ENCODE peak calls at places on chromosomes 4 and X, in eight cellular contexts. T is HepG2, J is upper lobe of left lung, L is esophagus muscularis mucosa, A is MCF 10A, Q is progenitor cell of endocrine pancreas, O is BE2C, N is ascending aorta. B is an unnamed sample.

GRCh38 chrX:72609313-72609712 is 36.7 kb upstream of the HDAC8 start:
- DNase-seq in A (peak; percentile 9), O (no peak), N (no peak), L (no peak), Q (no peak), J (no peak), T (peak; percentile 0), B (no peak)

GRCh38 chr4:76061421-76061820 is 13.1 kb upstream of the ART3 start:
- DNase-seq in A (no peak), Q (no peak), N (no peak), J (no peak), L (no peak), O (no peak), T (no peak), B (no peak)

GRCh38 chrX:136754641-136755040 is 26.1 kb downstream of the ARHGEF6 start:
- DNase-seq in T (no peak), L (no peak), O (no peak), N (no peak), Q (no peak), J (no peak), A (no peak), B (no peak)

GRCh38 chr4:30919458-30919857 is 199.3 kb downstream of the PCDH7 start:
- DNase-seq in Q (no peak), N (no peak), T (no peak), J (no peak), A (no peak), O (no peak), L (no peak), B (no peak)

GRCh38 chr4:184649971-184650855 is 675 bp downstream of the PRIMPOL start:
- DNase-seq in A (peak; percentile 49), T (peak; percentile 17), L (no peak), Q (no peak), N (no peak), O (no peak), J (no peak), B (no peak)

GRCh38 chr4:119536572-119537528 is 91.8 kb downstream of the PDE5A start:
- DNase-seq in Q (no peak), A (peak; percentile 11), O (no peak), T (no peak), L (no peak), J (no peak), N (no peak), B (no peak)

GRCh38 chr4:146957252-146957651 is 11.6 kb upstream of the TTC29 start:
- DNase-seq in Q (no peak), O (no peak), A (peak; percentile 82), J (no peak), L (no peak), N (no peak), T (no peak), B (no peak)

GRCh38 chr4:5638316-5638715 is 70.0 kb downstream of the EVC2 start:
- DNase-seq in O (no peak), L (no peak), A (no peak), T (no peak), Q (no peak), J (no peak), N (no peak), B (no peak)

GRCh38 chr4:40969499-40969898 is 219.7 kb downstream of the NSUN7 start:
- DNase-seq in O (no peak), N (no peak), T (no peak), J (no peak), Q (no peak), A (no peak), L (peak; percentile 14), B (no peak)

GRCh38 chr4:5378002-5378401 is 326.7 kb downstream of the STK32B start:
- DNase-seq in J (no peak), O (peak; percentile 41), T (peak; percentile 34), Q (no peak), L (no peak), N (no peak), A (peak; percentile 55), B (no peak)

GRCh38 chr4:172707622-172708021 is 461.0 kb upstream of the GALNT7 start:
- DNase-seq in N (no peak), O (no peak), J (no peak), Q (no peak), A (no peak), T (no peak), L (no peak), B (no peak)

GRCh38 chrX:12011075-12011474 is 127.2 kb upstream of the FRMPD4 start:
- DNase-seq in L (no peak), T (no peak), J (no peak), A (peak; percentile 81), N (no peak), Q (no peak), O (no peak), B (no peak)

GRCh38 chrX:15718283-15718970 is 19.6 kb upstream of the CA5B start:
- DNase-seq in Q (no peak), A (peak; percentile 11), N (no peak), T (peak; percentile 1), J (no peak), L (no peak), O (no peak), B (no peak)

GRCh38 chr4:113935190-113935589 is 44.3 kb downstream of the ARSJ start:
- DNase-seq in O (no peak), N (no peak), L (no peak), T (no peak), A (peak; percentile 30), Q (no peak), J (no peak), B (no peak)

GRCh38 chrX:21725498-21725897 is 32.4 kb downstream of the SMPX start:
- DNase-seq in N (no peak), T (peak; percentile 27), A (peak; percentile 66), Q (no peak), L (no peak), O (peak; percentile 21), J (no peak), B (no peak)

GRCh38 chr4:114180481-114180880 is 201.0 kb upstream of the ARSJ start:
- DNase-seq in N (no peak), L (no peak), T (peak; percentile 25), Q (no peak), J (no peak), O (peak; percentile 75), A (peak; percentile 1), B (no peak)

GRCh38 chrX:113747274-113747973 is 836.5 kb upstream of the HTR2C start:
- DNase-seq in J (no peak), O (no peak), Q (no peak), L (no peak), A (no peak), N (no peak), T (no peak), B (no peak)

GRCh38 chr4:961651-962230 is 11.6 kb downstream of the DGKQ start:
- DNase-seq in L (no peak), O (no peak), N (no peak), A (no peak), Q (no peak), T (no peak), J (peak; percentile 83), B (no peak)
- TF ChIP-seq CTCF in L (no peak), O (no peak), N (no peak), A (no peak), Q (no peak), T (no peak), J (no peak), B (no peak)

GRCh38 chrX:41335590-41336331 is 1.8 kb downstream of the DDX3X start:
- DNase-seq in N (no peak), T (no peak), O (no peak), Q (no peak), A (no peak), L (no peak), J (no peak), B (no peak)

GRCh38 chrX:41332988-41333743 is 796 bp upstream of the DDX3X start:
- DNase-seq in T (peak; percentile 83), J (peak; percentile 97), L (peak; percentile 93), O (peak; percentile 90), A (peak; percentile 86), N (peak; percentile 68), Q (peak; percentile 72), B (peak; percentile 91)

GRCh38 chrX:41333744-41333993 is 293 bp upstream of the DDX3X start:
- DNase-seq in Q (peak; percentile 40), N (no peak), T (peak; percentile 75), L (no peak), J (no peak), A (peak; percentile 92), O (no peak), B (peak; percentile 74)

GRCh38 chrX:41334866-41335589 is 1.1 kb downstream of the DDX3X start:
- DNase-seq in Q (peak; percentile 12), J (no peak), N (peak; percentile 27), O (peak; percentile 44), T (no peak), A (peak; percentile 67), L (peak; percentile 91), B (peak; percentile 54)

DNA sequence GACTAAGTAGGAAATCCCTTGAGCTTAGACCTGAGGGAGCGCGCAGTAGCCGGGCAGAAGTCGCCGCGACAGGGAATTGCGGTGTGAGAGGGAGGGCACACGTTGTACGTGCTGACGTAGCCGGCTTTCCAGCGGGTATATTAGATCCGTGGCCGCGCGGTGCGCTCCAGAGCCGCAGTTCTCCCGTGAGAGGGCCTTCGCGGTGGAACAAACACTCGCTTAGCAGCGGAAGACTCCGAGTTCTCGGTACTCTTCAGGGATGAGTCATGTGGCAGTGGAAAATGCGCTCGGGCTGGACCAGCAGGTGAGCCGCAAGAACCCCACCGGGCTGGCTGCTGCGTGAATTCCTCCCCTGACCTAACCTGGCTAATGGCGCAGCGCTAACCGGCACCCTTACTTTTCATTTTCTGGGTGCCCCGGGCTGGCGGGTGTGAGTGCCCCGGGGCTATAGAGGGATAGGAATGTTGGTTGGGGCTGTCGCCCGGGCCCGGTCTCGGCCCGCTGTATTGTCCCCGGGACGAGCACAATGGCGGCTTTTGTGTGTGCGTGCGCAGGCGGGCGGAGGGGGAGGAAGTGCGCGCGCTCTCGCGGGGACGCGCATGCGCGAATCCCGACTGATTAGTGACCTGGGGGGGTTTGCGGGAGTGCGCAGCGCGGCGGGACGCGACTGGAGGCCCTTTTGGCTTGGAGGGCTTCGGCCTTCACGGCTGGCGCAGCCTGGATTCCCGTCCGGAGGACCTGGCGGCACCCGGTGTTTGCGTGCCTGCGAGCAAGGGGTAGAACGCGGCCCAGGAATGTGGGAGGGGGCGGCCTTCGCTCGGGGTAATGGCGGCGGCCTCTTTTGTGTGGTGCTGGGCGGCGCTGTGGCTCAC is at the start of gene DDX3X:
- DNase-seq in L (peak; percentile 93), O (peak; percentile 81), A (peak; percentile 89), N (peak; percentile 67), J (peak; percentile 97), T (peak; percentile 45), Q (peak; percentile 59), B (peak; percentile 83)
- TF ChIP-seq CTCF in L (no peak), O (no peak), A (no peak), N (peak; percentile 28), J (peak; percentile 21), T (peak; percentile 29), Q (no peak), B (no peak)

DNA sequence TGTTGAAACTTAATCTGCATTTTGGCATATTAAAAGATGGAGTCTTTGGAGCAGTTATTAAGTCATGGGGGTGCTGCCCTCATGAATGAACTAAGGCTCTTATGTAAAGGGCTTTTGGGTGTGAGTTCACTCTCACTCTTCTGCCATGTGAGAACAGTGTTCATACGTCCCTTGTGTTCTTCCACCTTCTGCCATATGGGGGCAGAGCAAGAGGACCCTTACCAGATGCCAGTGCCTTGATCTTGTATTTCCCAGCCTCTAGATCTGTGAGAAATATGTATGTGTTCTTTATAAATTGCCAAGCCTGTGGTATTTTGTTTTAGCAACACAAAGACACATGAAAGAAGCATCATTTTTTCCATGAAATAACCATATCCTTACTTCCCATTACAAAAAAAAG is 213.9 kb downstream of the SPOCK3 start:
- DNase-seq in L (no peak), A (peak; percentile 27), T (peak; percentile 5), O (peak; percentile 50), N (no peak), Q (no peak), J (no peak), B (no peak)
- TF ChIP-seq CTCF in L (no peak), A (no peak), T (peak; percentile 36), O (peak; percentile 78), N (no peak), Q (peak; percentile 34), J (no peak), B (no peak)

GRCh38 chrX:55011294-55011693 is 11.1 kb downstream of the APEX2 start:
- DNase-seq in T (no peak), L (no peak), Q (no peak), N (no peak), A (no peak), O (no peak), J (no peak), B (no peak)
- TF ChIP-seq CTCF in T (no peak), L (no peak), Q (peak; percentile 48), N (no peak), A (peak; percentile 21), O (peak; percentile 35), J (no peak), B (no peak)